ENCODE peak calls at places on chromosome 7, in seven cellular contexts. A is spleen, R is stomach, K is adrenal gland, Y is transverse colon, F is IMR-90, W is sigmoid colon. Q is an unnamed sample.

GRCh38 chr7:43942997-43943701 is 16.9 kb downstream of the UBE2D4 start:
- DNase-seq in A (no peak), R (peak), K (no peak), Y (peak), F (no peak), W (peak), Q (no peak)

GRCh38 chr7:97218767-97219166 is 101.3 kb downstream of the SDHAF3 start:
- DNase-seq in A (no peak), R (no peak), K (no peak), Y (no peak), F (no peak), W (no peak), Q (no peak)

GRCh38 chr7:52502281-52502680 is 533.2 kb upstream of the POM121L12 start:
- DNase-seq in A (no peak), R (no peak), K (no peak), Y (no peak), F (no peak), W (no peak), Q (no peak)

GRCh38 chr7:38411404-38411803 is 138.0 kb upstream of the TARP start:
- DNase-seq in A (no peak), R (no peak), K (no peak), Y (no peak), F (peak), W (no peak), Q (no peak)

GRCh38 chr7:149773446-149774236 is at the start of gene ZNF467:
- DNase-seq in A (peak), R (peak), K (peak), Y (peak), F (no peak), W (peak), Q (peak)

GRCh38 chr7:16889851-16890443 is 8.2 kb upstream of the AGR3 start:
- DNase-seq in A (no peak), R (no peak), K (no peak), Y (no peak), F (no peak), W (no peak), Q (no peak)

GRCh38 chr7:74271742-74272141 is 17.5 kb upstream of the CLIP2 start:
- DNase-seq in A (no peak), R (no peak), K (peak), Y (no peak), F (no peak), W (no peak), Q (no peak)

GRCh38 chr7:11427686-11428273 is 404.2 kb downstream of the THSD7A start:
- DNase-seq in A (no peak), R (no peak), K (no peak), Y (no peak), F (peak), W (no peak), Q (no peak)

GRCh38 chr7:141362580-141363435 is 188.4 kb upstream of the AGK start:
- DNase-seq in A (no peak), R (no peak), K (peak), Y (no peak), F (peak), W (no peak), Q (no peak)

GRCh38 chr7:74518654-74519053 is 64.9 kb downstream of the GTF2IRD1 start:
- DNase-seq in A (no peak), R (no peak), K (no peak), Y (no peak), F (no peak), W (no peak), Q (no peak)

GRCh38 chr7:141497391-141497790 is 53.8 kb upstream of the AGK start:
- DNase-seq in A (no peak), R (no peak), K (no peak), Y (no peak), F (no peak), W (no peak), Q (no peak)

GRCh38 chr7:137508437-137509175 is 165.1 kb upstream of the PTN start:
- DNase-seq in A (no peak), R (no peak), K (no peak), Y (no peak), F (peak), W (no peak), Q (no peak)

GRCh38 chr7:43565786-43566185 is 17.1 kb upstream of the STK17A start:
- DNase-seq in A (no peak), R (no peak), K (no peak), Y (no peak), F (peak), W (no peak), Q (no peak)

GRCh38 chr7:99540542-99540941 is 11.4 kb downstream of the FAM200A start:
- DNase-seq in A (no peak), R (no peak), K (no peak), Y (no peak), F (no peak), W (no peak), Q (no peak)

GRCh38 chr7:146414373-146414772 is 297.8 kb downstream of the CNTNAP2 start:
- DNase-seq in A (no peak), R (no peak), K (no peak), Y (no peak), F (no peak), W (no peak), Q (no peak)

GRCh38 chr7:114087674-114088539 is 169.1 kb upstream of the PPP1R3A start:
- DNase-seq in A (no peak), R (no peak), K (peak), Y (peak), F (no peak), W (peak), Q (no peak)

GRCh38 chr7:35366167-35367155 is 112.6 kb upstream of the TBX20 start:
- DNase-seq in A (no peak), R (no peak), K (no peak), Y (no peak), F (no peak), W (no peak), Q (no peak)

GRCh38 chr7:141339603-141340002 is 211.6 kb upstream of the AGK start:
- DNase-seq in A (no peak), R (no peak), K (no peak), Y (no peak), F (no peak), W (no peak), Q (no peak)

GRCh38 chr7:149670288-149670687 is 103.1 kb downstream of the ZNF467 start:
- DNase-seq in A (no peak), R (peak), K (peak), Y (peak), F (peak), W (peak), Q (no peak)

GRCh38 chr7:158955146-158955870 is 99.0 kb downstream of the DYNC2I1 start:
- DNase-seq in A (no peak), R (no peak), K (peak), Y (no peak), F (no peak), W (peak), Q (peak)

GRCh38 chr7:192701-193536 is 548 bp downstream of the FAM20C start:
- DNase-seq in A (no peak), R (peak), K (peak), Y (peak), F (peak), W (no peak), Q (no peak)

GRCh38 chr7:30992414-30992813 is 28.7 kb downstream of the GHRHR start:
- DNase-seq in A (peak), R (no peak), K (no peak), Y (no peak), F (no peak), W (no peak), Q (no peak)

GRCh38 chr7:109476409-109476808 is 906.7 kb downstream of the DNAJB9 start:
- DNase-seq in A (no peak), R (no peak), K (no peak), Y (no peak), F (no peak), W (no peak), Q (no peak)

GRCh38 chr7:7495171-7495570 is 40.5 kb downstream of the COL28A1 start:
- DNase-seq in A (no peak), R (no peak), K (no peak), Y (no peak), F (no peak), W (no peak), Q (no peak)

GRCh38 chr7:66250711-66251110 is 45.6 kb downstream of the TPST1 start:
- DNase-seq in A (no peak), R (no peak), K (no peak), Y (no peak), F (peak), W (no peak), Q (no peak)

GRCh38 chr7:149854611-149855367 is 16.6 kb downstream of the ZNF862 start:
- DNase-seq in A (no peak), R (peak), K (peak), Y (peak), F (peak), W (peak), Q (peak)

GRCh38 chr7:134811798-134812197 is 32.4 kb downstream of the CALD1 start:
- DNase-seq in A (no peak), R (no peak), K (no peak), Y (no peak), F (peak), W (no peak), Q (no peak)

GRCh38 chr7:33716581-33717477 is 188.5 kb upstream of the BMPER start:
- DNase-seq in A (no peak), R (no peak), K (no peak), Y (no peak), F (peak), W (no peak), Q (no peak)

GRCh38 chr7:142153400-142153799 is 41.9 kb downstream of the MGAM2 start:
- DNase-seq in A (no peak), R (peak), K (no peak), Y (peak), F (no peak), W (no peak), Q (no peak)

GRCh38 chr7:20173828-20174227 is 43.4 kb downstream of the MACC1 start:
- DNase-seq in A (no peak), R (no peak), K (no peak), Y (no peak), F (no peak), W (no peak), Q (no peak)

GRCh38 chr7:73732397-73732796 is 6.2 kb downstream of the ABHD11 start:
- DNase-seq in A (no peak), R (no peak), K (no peak), Y (no peak), F (no peak), W (no peak), Q (no peak)

GRCh38 chr7:21671859-21672258 is 129.0 kb downstream of the DNAH11 start:
- DNase-seq in A (no peak), R (no peak), K (no peak), Y (no peak), F (no peak), W (no peak), Q (no peak)

GRCh38 chr7:110766874-110767273 is 324.1 kb upstream of the LRRN3 start:
- DNase-seq in A (no peak), R (no peak), K (no peak), Y (no peak), F (no peak), W (no peak), Q (no peak)

GRCh38 chr7:44936322-44936721 is 42.5 kb downstream of the MYO1G start:
- DNase-seq in A (no peak), R (no peak), K (no peak), Y (no peak), F (no peak), W (no peak), Q (no peak)

GRCh38 chr7:159253657-159254056 is 109.0 kb upstream of the VIPR2 start:
- DNase-seq in A (no peak), R (no peak), K (no peak), Y (no peak), F (no peak), W (no peak), Q (no peak)

GRCh38 chr7:137718360-137718759 is 128.4 kb downstream of the DGKI start:
- DNase-seq in A (no peak), R (no peak), K (no peak), Y (no peak), F (no peak), W (no peak), Q (no peak)

GRCh38 chr7:1027285-1028043 is 16.9 kb upstream of the GPR146 start:
- DNase-seq in A (peak), R (no peak), K (no peak), Y (no peak), F (peak), W (no peak), Q (no peak)

GRCh38 chr7:132730126-132730525 is 153.9 kb upstream of the PLXNA4 start:
- DNase-seq in A (no peak), R (no peak), K (no peak), Y (no peak), F (no peak), W (no peak), Q (no peak)

GRCh38 chr7:106057204-106057961 is 54.7 kb downstream of the SYPL1 start:
- DNase-seq in A (peak), R (no peak), K (no peak), Y (no peak), F (no peak), W (peak), Q (no peak)

GRCh38 chr7:106058925-106059324 is 53.2 kb downstream of the SYPL1 start:
- DNase-seq in A (no peak), R (no peak), K (no peak), Y (no peak), F (no peak), W (no peak), Q (no peak)

GRCh38 chr7:106056513-106057203 is 55.5 kb downstream of the SYPL1 start:
- DNase-seq in A (peak), R (peak), K (peak), Y (peak), F (peak), W (peak), Q (peak)

GRCh38 chr7:106059556-106059955 is 52.6 kb downstream of the SYPL1 start:
- DNase-seq in A (no peak), R (peak), K (no peak), Y (no peak), F (no peak), W (no peak), Q (no peak)

DNA sequence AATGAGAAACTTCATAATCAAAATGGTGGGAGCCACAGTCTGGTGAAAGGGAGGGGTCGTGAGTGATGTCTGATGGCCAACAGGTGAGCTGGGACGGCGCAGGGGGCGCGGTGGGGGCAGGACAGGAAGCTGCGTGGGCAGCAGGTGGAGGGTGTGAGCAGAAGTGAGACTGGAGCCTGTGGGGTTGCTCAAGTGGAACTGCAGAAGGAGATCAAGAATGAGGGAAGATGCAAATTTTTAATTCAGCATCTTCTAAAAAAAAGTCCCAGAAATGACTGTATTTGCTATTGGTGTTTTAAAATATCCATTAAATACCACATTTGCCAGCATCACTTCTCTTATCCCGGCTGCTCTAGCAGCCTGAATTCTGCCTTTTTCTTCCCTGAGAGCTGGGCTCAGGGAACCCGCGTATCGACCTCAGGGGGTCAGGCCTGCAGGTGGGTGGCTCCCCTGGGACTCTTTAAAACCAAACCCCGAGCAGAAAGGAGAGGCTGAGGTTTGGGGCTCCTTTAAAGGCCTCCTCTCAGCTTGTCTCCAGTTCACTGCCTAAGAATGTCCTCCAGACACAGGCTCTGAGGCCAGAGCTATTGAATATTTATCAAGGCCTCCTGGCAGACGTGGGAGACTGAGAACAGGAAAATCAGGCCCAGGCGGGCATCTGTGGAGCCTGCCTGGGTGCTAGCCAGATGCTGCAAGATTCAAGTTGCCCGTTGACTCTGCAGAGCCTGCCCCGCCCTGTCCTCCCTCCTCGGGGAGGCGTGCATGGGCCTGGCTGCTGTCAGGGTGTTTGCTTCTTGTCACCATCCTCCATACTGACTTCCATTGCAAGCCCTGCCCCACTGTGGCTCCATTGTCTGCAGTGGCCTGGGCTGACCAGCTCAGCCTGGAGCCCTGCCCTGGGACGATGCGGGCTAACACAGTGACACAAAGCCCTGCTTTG is 53.9 kb downstream of the SYPL1 start:
- DNase-seq in A (peak), R (peak), K (no peak), Y (peak), F (no peak), W (peak), Q (no peak)
- H3K27ac ChIP-seq in A (peak), R (peak), K (no peak), Y (peak), F (no peak), W (peak), Q (no peak)

GRCh38 chr7:101099969-101100781 is 14.9 kb downstream of the TRIM56 start:
- DNase-seq in A (peak), R (peak), K (peak), Y (peak), F (peak), W (peak), Q (peak)
- TF ChIP-seq POLR2A in A (no peak), R (no peak), K (peak), Y (peak), F (peak), W (no peak), Q (peak)

GRCh38 chr7:108291791-108292440 is 161.8 kb upstream of the LAMB4 start:
- DNase-seq in A (no peak), R (no peak), K (no peak), Y (no peak), F (no peak), W (no peak), Q (no peak)

GRCh38 chr7:108292541-108292940 is 162.4 kb upstream of the LAMB4 start:
- DNase-seq in A (no peak), R (no peak), K (no peak), Y (no peak), F (no peak), W (no peak), Q (no peak)

GRCh38 chr7:108289852-108290251 is 159.7 kb upstream of the LAMB4 start:
- DNase-seq in A (no peak), R (no peak), K (no peak), Y (no peak), F (no peak), W (no peak), Q (no peak)

GRCh38 chr7:108291135-108291508 is 161.0 kb upstream of the LAMB4 start:
- DNase-seq in A (no peak), R (no peak), K (no peak), Y (no peak), F (no peak), W (no peak), Q (no peak)

DNA sequence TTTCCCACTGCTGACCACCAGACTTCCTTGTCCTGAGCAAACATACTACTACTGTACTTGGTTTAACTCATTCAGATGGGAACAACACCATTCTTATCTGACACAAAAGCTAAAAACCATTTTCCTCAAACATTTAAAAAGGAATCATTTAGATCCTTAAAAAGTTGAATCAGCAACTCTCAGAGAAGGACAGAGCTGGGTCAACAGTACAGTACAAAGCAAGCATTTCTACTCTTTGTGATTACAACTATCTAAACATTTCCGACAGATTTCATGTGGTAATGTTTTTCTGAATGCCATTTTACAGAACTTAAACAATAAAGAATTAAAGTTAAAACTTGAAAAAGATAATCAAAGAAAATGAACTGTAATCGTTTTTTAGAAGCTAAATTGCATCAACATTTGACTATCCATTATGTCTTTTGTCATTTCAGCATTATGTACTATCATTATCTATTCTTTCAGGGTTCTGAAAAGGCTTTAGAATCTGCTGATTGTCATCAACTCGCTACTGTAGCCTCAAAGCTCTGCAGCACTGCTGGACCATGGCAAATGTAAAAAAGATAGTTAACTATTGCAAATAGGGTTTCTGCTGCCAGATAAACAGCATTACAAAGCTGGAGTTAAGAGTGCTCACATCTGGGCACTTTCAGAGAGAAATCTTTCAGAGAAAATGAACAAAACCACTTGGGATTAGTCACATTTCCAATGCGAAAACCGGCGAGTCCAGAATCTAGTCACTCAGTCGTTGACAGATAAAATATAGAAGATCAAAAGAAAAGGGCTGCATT is 160.4 kb upstream of the LAMB4 start:
- DNase-seq in A (no peak), R (no peak), K (no peak), Y (no peak), F (no peak), W (no peak), Q (no peak)
- H3K27ac ChIP-seq in A (no peak), R (no peak), K (peak), Y (no peak), F (no peak), W (no peak), Q (no peak)

DNA sequence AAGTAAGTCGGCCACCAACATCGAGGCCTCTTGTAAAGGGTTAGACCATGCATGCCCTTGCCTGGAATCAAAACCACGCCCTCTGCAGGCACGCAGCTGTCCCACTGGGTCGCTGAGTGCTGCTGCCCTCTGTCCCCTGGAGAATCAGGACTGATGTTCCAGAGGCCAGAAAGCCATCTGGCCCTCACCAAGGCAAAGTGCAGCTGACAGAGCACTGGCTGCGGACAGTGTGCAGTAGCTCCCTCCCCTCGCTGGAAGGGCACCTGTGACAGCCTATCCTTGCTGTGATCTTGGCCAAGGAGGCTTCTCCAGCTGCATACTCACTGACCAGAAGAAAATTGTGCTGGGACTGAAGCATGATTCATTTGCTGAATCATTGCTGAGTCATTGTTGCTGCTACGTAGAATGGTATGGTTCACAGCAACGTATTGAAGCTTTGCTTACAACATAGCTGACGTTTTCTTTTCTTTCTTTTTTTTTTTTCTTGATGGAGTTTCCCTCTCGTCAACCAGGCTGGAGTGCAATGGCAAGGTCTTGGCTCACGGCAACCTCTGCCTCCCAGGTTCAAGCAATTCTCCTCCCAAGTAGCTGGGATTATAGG is 30.4 kb downstream of the DDC start:
- DNase-seq in A (peak), R (no peak), K (peak), Y (no peak), F (peak), W (no peak), Q (no peak)
- TF ChIP-seq POLR2A in A (no peak), R (no peak), K (peak), Y (no peak), F (peak), W (no peak), Q (no peak)